ENCODE peak calls at places on chromosomes 16 and 17, in four cellular contexts. K is neural progenitor cell, T is hepatocyte, F is GM23338. H is an unnamed sample. For H3K4me1, the result is how much of the 10 kb centered on the place peaks cover.

GRCh38 chr16:88197481-88198456 is 185.0 kb upstream of the ZNF469 start:
- DNase-seq in K (no peak), T (no peak), F (no peak), H (no peak)

GRCh38 chr16:47699090-47699489 is 238.0 kb downstream of the PHKB start:
- DNase-seq in K (no peak), T (no peak), F (peak), H (no peak)

GRCh38 chr16:57091200-57091989 is 988 bp upstream of the CPNE2 start:
- DNase-seq in K (peak), T (peak), F (peak), H (peak)

GRCh38 chr17:77995146-77995852 is 36.8 kb downstream of the TNRC6C start:
- DNase-seq in K (peak), T (no peak), F (no peak), H (peak)

GRCh38 chr17:71547904-71548303 is 572.9 kb upstream of the SOX9 start:
- DNase-seq in K (no peak), T (no peak), F (no peak), H (no peak)

GRCh38 chr16:17230932-17231581 is 239.7 kb downstream of the XYLT1 start:
- DNase-seq in K (no peak), T (no peak), F (no peak), H (no peak)

GRCh38 chr16:22855231-22855630 is 41.3 kb downstream of the HS3ST2 start:
- DNase-seq in K (no peak), T (no peak), F (no peak), H (no peak)

GRCh38 chr17:863880-864279 is 81.7 kb downstream of the MRM3 start:
- DNase-seq in K (no peak), T (no peak), F (no peak), H (no peak)

GRCh38 chr17:2087597-2088211 is 32.8 kb downstream of the HIC1 start:
- DNase-seq in K (no peak), T (no peak), F (no peak), H (peak)

GRCh38 chr17:29148790-29149430 is 31.3 kb downstream of the MYO18A start:
- DNase-seq in K (peak), T (peak), F (peak), H (peak)

GRCh38 chr16:65521685-65522338 is 399.9 kb upstream of the CDH11 start:
- DNase-seq in K (peak), T (no peak), F (peak), H (peak)

GRCh38 chr17:7557825-7558543 is 566 bp upstream of the TNFSF13 start:
- DNase-seq in K (peak), T (peak), F (peak), H (peak)

GRCh38 chr17:67546578-67547527 is 169.8 kb downstream of the PITPNC1 start:
- DNase-seq in K (no peak), T (peak), F (peak), H (peak)

GRCh38 chr17:80559688-80560290 is 15.2 kb downstream of the RPTOR start:
- DNase-seq in K (no peak), T (no peak), F (no peak), H (peak)

GRCh38 chr17:66858182-66859083 is 23.5 kb downstream of the CACNG5 start:
- DNase-seq in K (no peak), T (no peak), F (no peak), H (no peak)

GRCh38 chr16:12067714-12068401 is 91.3 kb downstream of the SNX29 start:
- DNase-seq in K (peak), T (peak), F (peak), H (peak)

GRCh38 chr17:75817571-75817970 is 26.6 kb downstream of the UNC13D start:
- DNase-seq in K (no peak), T (no peak), F (no peak), H (no peak)

GRCh38 chr17:11874756-11875155 is 122.5 kb downstream of the ZNF18 start:
- DNase-seq in K (no peak), T (no peak), F (no peak), H (no peak)

GRCh38 chr17:68302066-68302564 is 10.8 kb downstream of the ARSG start:
- DNase-seq in K (no peak), T (no peak), F (no peak), H (peak)

GRCh38 chr16:27641260-27641659 is 91.3 kb downstream of the KATNIP start:
- DNase-seq in K (no peak), T (no peak), F (no peak), H (no peak)

GRCh38 chr16:27640277-27640600 is 90.3 kb downstream of the KATNIP start:
- DNase-seq in K (no peak), T (no peak), F (peak), H (peak)

GRCh38 chr16:87740441-87740840 is 25.3 kb downstream of the KLHDC4 start:
- DNase-seq in K (no peak), T (no peak), F (no peak), H (peak)

GRCh38 chr17:74520790-74521480 is 10.3 kb downstream of the CD300LB start:
- DNase-seq in K (no peak), T (no peak), F (no peak), H (peak)

GRCh38 chr16:24610421-24610765 is 71.0 kb downstream of the RBBP6 start:
- DNase-seq in K (peak), T (peak), F (peak), H (peak)

GRCh38 chr17:2086306-2086705 is 31.4 kb downstream of the HIC1 start:
- DNase-seq in K (no peak), T (no peak), F (no peak), H (no peak)

GRCh38 chr17:75078097-75079022 is 9.4 kb upstream of the SLC16A5 start:
- DNase-seq in K (no peak), T (peak), F (no peak), H (peak)

GRCh38 chr16:22183335-22183734 is 21.0 kb downstream of the SDR42E2 start:
- DNase-seq in K (no peak), T (no peak), F (no peak), H (no peak)

GRCh38 chr17:15341385-15341849 is at the start of gene TEKT3:
- DNase-seq in K (peak), T (peak), F (peak), H (peak)

GRCh38 chr16:74496054-74496453 is 74.8 kb upstream of the CLEC18B start:
- DNase-seq in K (no peak), T (no peak), F (no peak), H (no peak)

GRCh38 chr16:49492090-49492801 is 118.6 kb downstream of the C16orf78 start:
- DNase-seq in K (peak), T (peak), F (peak), H (no peak)

GRCh38 chr17:32161029-32161428 is 18.7 kb downstream of the RHOT1 start:
- DNase-seq in K (no peak), T (no peak), F (no peak), H (peak)

GRCh38 chr16:16062023-16062932 is 112.9 kb downstream of the ABCC1 start:
- DNase-seq in K (peak), T (no peak), F (peak), H (peak)

GRCh38 chr17:50842506-50843149 is 7.2 kb downstream of the WFIKKN2 start:
- DNase-seq in K (no peak), T (no peak), F (no peak), H (no peak)
- H2AFZ ChIP-seq in K (peak), T (no peak), F (peak), H (no peak)

DNA sequence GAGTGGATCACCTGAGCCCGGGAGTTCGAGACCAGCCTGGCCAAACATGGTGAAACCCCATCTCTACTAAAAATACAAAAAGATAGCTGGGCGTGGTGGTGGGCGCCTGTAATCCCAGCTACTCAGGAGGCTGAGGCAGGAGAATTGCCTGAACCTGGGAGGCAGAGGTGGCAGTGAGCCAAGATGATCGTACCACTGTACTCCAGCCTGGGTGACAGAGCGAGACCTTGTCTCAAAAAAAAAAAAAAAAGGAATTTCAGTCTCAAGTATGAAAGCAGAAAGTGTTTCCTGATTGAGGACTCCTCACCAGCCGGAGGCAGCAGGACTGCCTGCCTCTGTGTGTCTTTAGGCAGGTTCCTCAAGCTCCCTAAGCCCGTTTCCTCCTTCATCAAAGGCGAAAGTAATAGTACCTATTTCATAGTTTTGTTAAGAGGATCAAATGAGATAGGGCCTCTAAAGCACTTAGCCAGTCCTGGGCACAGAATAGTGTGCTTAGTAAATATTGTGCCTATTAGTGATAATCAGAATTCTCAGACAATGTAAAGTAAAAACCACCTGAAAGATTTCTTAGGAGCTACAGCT is 9.0 kb downstream of the RAI1 start:
- DNase-seq in K (no peak), T (no peak), F (no peak), H (no peak)
- H3K4me1 ChIP-seq in K (half or more), T (half or more), F (under half), H (under half)

DNA sequence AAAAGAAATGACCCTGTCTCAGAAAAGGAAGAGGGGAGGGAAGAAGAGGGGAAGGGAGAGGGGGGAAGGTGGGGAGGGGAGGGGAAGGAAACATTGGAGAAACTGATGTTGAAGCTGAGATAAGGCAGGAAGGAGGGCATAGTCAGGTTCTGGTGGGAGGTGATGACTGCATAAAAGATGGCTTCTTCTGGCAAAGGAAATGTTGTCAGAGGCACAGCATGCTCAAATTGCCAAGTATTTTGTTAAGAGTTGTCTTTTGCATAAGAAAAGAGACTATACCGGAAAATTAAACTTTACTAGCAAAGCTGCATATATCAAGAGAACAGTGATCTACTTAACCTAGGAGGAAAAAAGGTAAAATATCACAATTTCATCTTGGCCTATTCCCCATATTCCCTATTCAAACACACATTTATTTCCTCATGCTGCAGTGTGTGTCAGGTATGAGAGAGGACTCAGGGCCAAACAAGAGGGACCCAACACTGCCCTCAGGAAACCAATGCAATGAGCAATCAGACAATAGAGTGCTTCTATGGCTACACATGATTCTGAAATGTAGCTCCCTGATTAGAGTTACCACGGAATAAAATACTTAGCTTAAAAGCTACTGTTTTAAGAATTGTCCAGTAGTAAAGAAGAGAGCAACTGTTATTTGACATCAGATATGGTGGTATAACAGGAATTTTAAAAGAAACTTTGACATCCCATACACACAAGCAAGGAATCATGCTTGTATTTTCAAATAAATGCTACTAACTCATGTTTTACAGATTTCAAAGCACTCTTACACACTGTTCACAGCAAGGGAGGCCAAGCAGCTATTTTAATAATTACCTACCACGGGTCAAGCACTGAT is 80.9 kb downstream of the PARN start:
- DNase-seq in K (no peak), T (no peak), F (peak), H (peak)
- H2AFZ ChIP-seq in K (no peak), T (no peak), F (no peak), H (no peak)

DNA sequence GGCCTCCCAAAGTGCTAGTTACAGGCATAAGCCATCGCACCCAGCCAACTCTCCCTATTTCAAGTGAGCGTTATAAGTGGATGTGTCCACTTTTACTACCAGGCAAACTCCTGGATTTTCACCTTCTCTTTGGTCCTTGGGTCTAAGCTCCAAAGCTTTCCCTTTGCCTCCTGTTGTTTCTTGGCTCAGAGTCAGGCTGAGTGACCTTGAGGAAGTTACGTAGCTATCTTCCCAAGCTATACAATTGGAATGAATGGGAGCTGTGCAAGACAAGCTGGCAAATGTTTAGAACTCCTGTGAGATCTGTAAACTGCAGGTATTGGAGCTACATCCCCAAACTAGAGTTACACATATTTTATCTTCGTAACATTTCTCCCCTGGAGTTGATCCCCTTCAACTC is 20.3 kb downstream of the NXPH3 start:
- DNase-seq in K (no peak), T (no peak), F (no peak), H (no peak)
- H3K4me1 ChIP-seq in K (under half), T (under half), F (under half), H (under half)

GRCh38 chr16:4802659-4803287 is 340 bp upstream of the ROGDI start:
- DNase-seq in K (peak), T (peak), F (peak), H (peak)
- H2AFZ ChIP-seq in K (peak), T (peak), F (peak), H (peak)